ENCODE peak calls at places on chromosomes 11 and 22, in five cellular contexts. Q is foreskin keratinocyte, G is A549, S is OCI-LY7, A is right lobe of liver. T is an unnamed sample.

GRCh38 chr11:123535401-123535800 is 105.3 kb downstream of the GRAMD1B start:
- DNase-seq in A (no peak), G (no peak), S (no peak), Q (no peak), T (no peak)

GRCh38 chr11:119506436-119506835 is 83.5 kb upstream of the THY1 start:
- DNase-seq in G (no peak), Q (no peak), S (no peak), A (no peak), T (no peak)

GRCh38 chr22:50678651-50679521 is 6.3 kb downstream of the SHANK3 start:
- DNase-seq in S (no peak), Q (no peak), G (no peak), A (no peak), T (no peak)

GRCh38 chr11:112637046-112637445 is 324.2 kb upstream of the NCAM1 start:
- DNase-seq in A (no peak), S (no peak), G (no peak), Q (no peak), T (no peak)

GRCh38 chr22:24532075-24532474 is 22.9 kb downstream of the GUCD1 start:
- DNase-seq in Q (no peak), S (no peak), G (no peak), A (no peak), T (no peak)

GRCh38 chr22:47195156-47195675 is 432.8 kb downstream of the TBC1D22A start:
- DNase-seq in Q (no peak), S (no peak), G (no peak), A (no peak), T (no peak)

GRCh38 chr11:5624489-5625278 is at the start of gene TRIM34:
- DNase-seq in S (peak), Q (peak), A (peak), G (peak), T (no peak)

GRCh38 chr11:68775951-68776388 is 24.6 kb upstream of the TESMIN start:
- DNase-seq in G (no peak), S (no peak), Q (peak), A (no peak), T (no peak)

GRCh38 chr11:130023204-130023603 is 20.6 kb upstream of the PRDM10 start:
- DNase-seq in G (no peak), Q (peak), A (no peak), S (peak), T (no peak)

GRCh38 chr11:62721994-62722393 is 5.3 kb downstream of the HNRNPUL2 start:
- DNase-seq in Q (no peak), A (no peak), G (peak), S (no peak), T (no peak)
- TF ChIP-seq CTCF in Q (peak), A (no peak), G (no peak), S (peak), T (peak)

GRCh38 chr11:67484847-67485311 is 2.1 kb downstream of the AIP start:
- DNase-seq in S (peak), Q (no peak), G (no peak), A (no peak), T (no peak)

GRCh38 chr11:67482736-67483497 is at the start of gene AIP:
- DNase-seq in G (peak), A (peak), S (peak), Q (peak), T (peak)

GRCh38 chr11:67482275-67482735 is 521 bp upstream of the AIP start:
- DNase-seq in A (no peak), Q (no peak), S (no peak), G (no peak), T (no peak)

GRCh38 chr11:67483901-67484665 is 1.3 kb downstream of the AIP start:
- DNase-seq in Q (no peak), A (no peak), G (no peak), S (peak), T (no peak)

DNA sequence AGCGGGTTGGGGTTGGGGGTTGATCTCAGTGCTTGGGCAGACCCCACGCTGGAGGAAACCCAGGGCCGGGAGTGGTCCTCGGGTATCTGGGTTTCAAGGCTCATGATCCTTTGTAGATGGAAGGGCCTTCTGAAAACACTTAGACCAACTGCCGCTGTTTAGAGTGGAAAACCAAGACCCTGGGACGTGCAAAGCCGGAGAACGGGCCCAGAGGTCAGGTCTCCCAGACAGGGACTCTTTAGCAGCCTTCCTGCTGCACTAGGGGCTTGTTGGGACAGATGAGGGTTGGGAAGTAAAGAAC is 622 bp downstream of the AIP start:
- DNase-seq in G (no peak), A (no peak), Q (no peak), S (no peak), T (no peak)
- TF ChIP-seq CTCF in G (no peak), A (no peak), Q (no peak), S (no peak), T (no peak)

GRCh38 chr11:3124821-3125220 is 40.3 kb downstream of the OSBPL5 start:
- DNase-seq in Q (no peak), A (no peak), G (no peak), S (no peak), T (no peak)
- TF ChIP-seq CTCF in Q (no peak), A (no peak), G (no peak), S (no peak), T (no peak)

GRCh38 chr22:28015676-28016601 is 96.9 kb upstream of the PITPNB start:
- DNase-seq in S (no peak), A (peak), Q (no peak), G (no peak), T (no peak)

GRCh38 chr22:28017859-28018258 is 98.8 kb upstream of the PITPNB start:
- DNase-seq in Q (no peak), G (no peak), A (peak), S (no peak), T (no peak)

GRCh38 chr22:28018461-28018927 is 99.4 kb upstream of the PITPNB start:
- DNase-seq in A (peak), G (no peak), S (no peak), Q (no peak), T (no peak)

GRCh38 chr22:28017558-28017820 is 98.4 kb upstream of the PITPNB start:
- DNase-seq in A (no peak), S (no peak), Q (no peak), G (no peak), T (no peak)

DNA sequence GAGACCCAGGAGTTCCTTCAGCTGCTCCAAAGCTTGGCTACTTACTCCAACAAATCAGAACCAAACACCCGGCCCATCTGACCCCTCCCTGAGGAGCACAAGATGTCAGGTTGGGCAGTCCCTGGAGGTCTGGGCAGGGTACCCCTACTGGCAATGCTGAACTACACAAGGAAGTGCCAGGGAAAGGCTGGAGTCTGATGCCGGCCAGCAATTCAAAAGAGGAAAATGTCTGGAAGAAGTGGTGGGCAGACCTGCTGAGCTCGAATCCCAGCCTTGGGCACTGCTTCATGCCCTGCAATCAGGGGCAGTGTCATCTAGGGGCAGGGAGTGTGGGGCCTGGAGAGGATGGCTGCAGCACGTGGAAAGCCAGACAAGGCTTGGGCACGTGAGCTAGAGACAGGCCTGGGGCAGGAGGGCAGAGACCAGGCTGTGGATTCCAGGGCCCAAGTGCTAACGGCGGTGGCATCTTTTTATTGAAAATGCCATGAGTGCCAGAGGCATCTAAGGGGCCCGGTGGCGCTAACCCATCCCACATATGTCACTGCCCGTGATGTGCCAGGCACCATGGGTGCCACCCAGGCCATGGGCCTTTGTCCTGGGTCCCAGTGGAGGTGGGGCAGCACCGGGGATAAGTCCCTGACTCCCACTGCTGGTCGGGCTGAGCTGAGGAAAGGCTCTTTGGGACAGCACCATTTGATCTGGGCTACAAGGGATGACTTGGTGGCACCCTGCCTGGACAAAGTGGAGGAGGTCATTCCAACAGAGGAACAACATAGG is 97.9 kb upstream of the PITPNB start:
- DNase-seq in G (no peak), Q (no peak), S (no peak), A (peak), T (no peak)
- TF ChIP-seq CTCF in G (no peak), Q (no peak), S (no peak), A (no peak), T (no peak)

DNA sequence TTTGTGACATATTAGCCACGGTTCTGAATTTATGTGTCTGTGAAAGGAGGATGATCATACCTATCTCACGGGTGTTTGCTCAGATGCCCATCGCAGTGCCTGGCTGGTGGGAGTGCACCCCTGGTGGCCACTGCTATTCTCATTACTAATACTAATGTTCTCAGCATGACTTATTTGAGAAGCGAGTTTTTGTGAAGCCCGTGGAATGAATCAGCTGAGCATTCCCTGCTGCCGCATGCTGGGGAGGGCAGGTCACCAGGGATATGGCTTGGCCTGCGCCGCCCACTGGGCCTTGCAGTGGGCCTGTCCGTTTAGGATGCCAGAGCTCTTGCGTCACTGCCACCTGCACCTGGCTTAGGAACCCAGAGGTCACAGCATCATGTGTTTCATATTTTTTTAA is 16.8 kb downstream of the CTTN start:
- DNase-seq in A (no peak), Q (no peak), G (peak), S (no peak), T (no peak)
- TF ChIP-seq CTCF in A (no peak), Q (peak), G (peak), S (peak), T (no peak)

DNA sequence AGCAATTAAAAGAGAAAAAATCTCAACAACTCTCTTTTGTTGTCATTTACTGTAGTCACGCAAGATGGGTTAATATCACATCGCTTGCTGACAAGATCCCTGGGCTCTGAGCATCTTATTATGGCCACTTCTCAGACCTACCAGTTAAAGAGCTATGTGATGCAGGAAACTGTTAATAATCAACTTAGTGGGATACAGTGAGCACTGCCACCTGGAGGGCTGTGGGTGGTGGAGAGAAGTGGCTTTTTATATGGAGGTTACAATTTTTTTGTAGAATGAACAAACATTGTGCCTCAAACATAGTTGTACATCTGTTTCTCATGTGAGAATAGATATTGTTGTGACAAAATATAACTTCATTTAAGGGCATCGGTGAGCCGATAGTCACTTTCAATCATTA is 181.0 kb downstream of the TENM4 start:
- DNase-seq in A (no peak), G (peak), S (no peak), Q (no peak), T (no peak)
- TF ChIP-seq CTCF in A (no peak), G (peak), S (no peak), Q (peak), T (peak)

GRCh38 chr11:88292156-88292844 is 45.2 kb downstream of the CTSC start:
- DNase-seq in Q (no peak), S (no peak), A (peak), G (peak), T (no peak)
- TF ChIP-seq CTCF in Q (peak), S (no peak), A (no peak), G (no peak), T (peak)

GRCh38 chr11:75731095-75731494 is 13.5 kb downstream of the MOGAT2 start:
- DNase-seq in A (no peak), S (no peak), G (no peak), Q (no peak), T (no peak)
- TF ChIP-seq CTCF in A (no peak), S (no peak), G (no peak), Q (no peak), T (no peak)

T was measured in D721Med.